ENCODE peak calls at places on chromosomes 4 and X, in nine cellular contexts. E is amniotic epithelial cell; C is A673; T is endodermal cell; N is COR-L47; W is A549; J is central memory CD8-positive, alpha-beta T cell; F is GM23338; U is SJCRH30. D is an unnamed sample.

GRCh38 chrX:46327229-46328081 is 217.8 kb downstream of the ZNF674 start:
- DNase-seq in E (peak), C (peak), T (peak), N (no peak), W (peak), J (no peak), F (peak), U (peak), D (no peak)

GRCh38 chr4:24973471-24974251 is 57.1 kb downstream of the LGI2 start:
- DNase-seq in E (no peak), C (no peak), T (peak), N (no peak), W (peak), J (no peak), F (no peak), U (no peak), D (peak)

GRCh38 chr4:36138221-36138620 is 106.1 kb downstream of the ARAP2 start:
- DNase-seq in E (peak), C (no peak), T (no peak), N (no peak), W (no peak), J (no peak), F (no peak), U (no peak), D (no peak)

GRCh38 chr4:39235701-39236100 is 53.4 kb downstream of the WDR19 start:
- DNase-seq in E (no peak), C (no peak), T (no peak), N (no peak), W (no peak), J (no peak), F (no peak), U (no peak), D (no peak)

GRCh38 chrX:54928876-54929275 is 8.3 kb downstream of the TRO start:
- DNase-seq in E (no peak), C (no peak), T (no peak), N (no peak), W (no peak), J (no peak), F (no peak), U (no peak), D (no peak)

GRCh38 chr4:146343199-146343598 is 128.9 kb downstream of the REELD1 start:
- DNase-seq in E (no peak), C (peak), T (no peak), N (no peak), W (no peak), J (no peak), F (no peak), U (no peak), D (no peak)

GRCh38 chr4:18630218-18631110 is 608.9 kb upstream of the LCORL start:
- DNase-seq in E (no peak), C (no peak), T (no peak), N (no peak), W (no peak), J (no peak), F (no peak), U (no peak), D (no peak)

GRCh38 chr4:27057053-27057452 is 196.4 kb downstream of the STIM2 start:
- DNase-seq in E (no peak), C (no peak), T (no peak), N (no peak), W (no peak), J (no peak), F (no peak), U (no peak), D (no peak)

GRCh38 chr4:2194556-2194955 is 47.4 kb downstream of the HAUS3 start:
- DNase-seq in E (peak), C (no peak), T (no peak), N (no peak), W (no peak), J (no peak), F (no peak), U (no peak), D (no peak)

GRCh38 chr4:90445380-90445779 is 318.2 kb downstream of the CCSER1 start:
- DNase-seq in E (peak), C (peak), T (no peak), N (no peak), W (no peak), J (no peak), F (no peak), U (no peak), D (no peak)

GRCh38 chr4:153211986-153212720 is 7.9 kb downstream of the TRIM2 start:
- DNase-seq in E (peak), C (no peak), T (no peak), N (no peak), W (no peak), J (no peak), F (no peak), U (no peak), D (no peak)

GRCh38 chr4:186688150-186688943 is 35.3 kb downstream of the FAT1 start:
- DNase-seq in E (no peak), C (peak), T (peak), N (no peak), W (no peak), J (no peak), F (peak), U (no peak), D (peak)

GRCh38 chr4:183773790-183774189 is 114.7 kb downstream of the TRAPPC11 start:
- DNase-seq in E (no peak), C (no peak), T (no peak), N (no peak), W (no peak), J (no peak), F (peak), U (no peak), D (no peak)

GRCh38 chr4:165874072-165874798 is 1.2 kb downstream of the TLL1 start:
- DNase-seq in E (no peak), C (peak), T (peak), N (peak), W (peak), J (no peak), F (peak), U (peak), D (peak)

GRCh38 chr4:83150563-83151330 is 36.2 kb upstream of the PLAC8 start:
- DNase-seq in E (peak), C (peak), T (no peak), N (no peak), W (no peak), J (no peak), F (no peak), U (no peak), D (no peak)

GRCh38 chr4:160026720-160027119 is 923.8 kb downstream of the RAPGEF2 start:
- DNase-seq in E (peak), C (peak), T (peak), N (no peak), W (peak), J (no peak), F (peak), U (no peak), D (no peak)

GRCh38 chr4:12203945-12204344 is 775.3 kb upstream of the HS3ST1 start:
- DNase-seq in E (no peak), C (no peak), T (no peak), N (no peak), W (no peak), J (no peak), F (no peak), U (no peak), D (no peak)

GRCh38 chr4:94488667-94489066 is 36.9 kb downstream of the PDLIM5 start:
- DNase-seq in E (peak), C (no peak), T (no peak), N (no peak), W (peak), J (no peak), F (no peak), U (no peak), D (no peak)

GRCh38 chr4:87304659-87305277 is 17.9 kb downstream of the HSD17B13 start:
- DNase-seq in E (peak), C (no peak), T (no peak), N (no peak), W (peak), J (no peak), F (no peak), U (no peak), D (no peak)

GRCh38 chrX:97846718-97847237 is 963.1 kb downstream of the RPA4 start:
- DNase-seq in E (no peak), C (no peak), T (no peak), N (no peak), W (no peak), J (no peak), F (no peak), U (no peak), D (no peak)

GRCh38 chr4:151231915-151232595 is 44.9 kb upstream of the PRSS48 start:
- DNase-seq in E (peak), C (no peak), T (no peak), N (no peak), W (no peak), J (no peak), F (no peak), U (no peak), D (no peak)

GRCh38 chrX:48971325-48972213 is at the start of gene KCND1:
- DNase-seq in E (no peak), C (peak), T (peak), N (peak), W (no peak), J (no peak), F (peak), U (no peak), D (peak)

GRCh38 chr4:38902695-38903094 is 35.1 kb downstream of the FAM114A1 start:
- DNase-seq in E (no peak), C (peak), T (no peak), N (peak), W (peak), J (no peak), F (peak), U (no peak), D (peak)

GRCh38 chr4:59994118-59994517 is 1206.0 kb upstream of the ADGRL3 start:
- DNase-seq in E (no peak), C (no peak), T (peak), N (no peak), W (no peak), J (no peak), F (no peak), U (peak), D (no peak)

GRCh38 chrX:103417933-103418332 is 41.6 kb downstream of the BEX3 start:
- DNase-seq in E (peak), C (no peak), T (no peak), N (no peak), W (no peak), J (no peak), F (no peak), U (no peak), D (no peak)

GRCh38 chr4:115883862-115884261 is 770.4 kb upstream of the NDST4 start:
- DNase-seq in E (no peak), C (peak), T (no peak), N (no peak), W (no peak), J (no peak), F (no peak), U (no peak), D (no peak)

GRCh38 chr4:120611092-120611491 is 311.4 kb downstream of the PRDM5 start:
- DNase-seq in E (no peak), C (no peak), T (no peak), N (no peak), W (no peak), J (no peak), F (no peak), U (no peak), D (no peak)

GRCh38 chr4:186304816-186305520 is 39.0 kb downstream of the F11 start:
- DNase-seq in E (no peak), C (peak), T (no peak), N (no peak), W (no peak), J (no peak), F (no peak), U (peak), D (peak)

GRCh38 chrX:54921427-54922021 is 900 bp downstream of the TRO start:
- DNase-seq in E (peak), C (peak), T (peak), N (peak), W (no peak), J (no peak), F (peak), U (peak), D (peak)

GRCh38 chr4:48025005-48025404 is 8.4 kb downstream of the NIPAL1 start:
- DNase-seq in E (peak), C (no peak), T (no peak), N (no peak), W (no peak), J (no peak), F (no peak), U (no peak), D (peak)

GRCh38 chr4:147760695-147761094 is 28.8 kb downstream of the ARHGAP10 start:
- DNase-seq in E (no peak), C (peak), T (no peak), N (peak), W (no peak), J (no peak), F (no peak), U (no peak), D (peak)

GRCh38 chrX:131588995-131589394 is 45.1 kb downstream of the OR13H1 start:
- DNase-seq in E (peak), C (no peak), T (no peak), N (no peak), W (no peak), J (no peak), F (no peak), U (no peak), D (no peak)

GRCh38 chrX:55450259-55450658 is 1.7 kb upstream of the MAGEH1 start:
- DNase-seq in E (peak), C (no peak), T (peak), N (no peak), W (no peak), J (no peak), F (peak), U (no peak), D (no peak)

GRCh38 chr4:169124661-169125060 is 114.6 kb upstream of the CBR4 start:
- DNase-seq in E (peak), C (no peak), T (no peak), N (no peak), W (no peak), J (no peak), F (no peak), U (no peak), D (no peak)

GRCh38 chr4:151674804-151675290 is 86.0 kb downstream of the GATB start:
- DNase-seq in E (peak), C (no peak), T (peak), N (peak), W (no peak), J (no peak), F (peak), U (peak), D (no peak)

GRCh38 chr4:136306361-136306760 is 1225.9 kb downstream of the PCDH18 start:
- DNase-seq in E (peak), C (no peak), T (no peak), N (no peak), W (no peak), J (no peak), F (no peak), U (no peak), D (no peak)

GRCh38 chr4:37644962-37645361 is 41.2 kb downstream of the RELL1 start:
- DNase-seq in E (no peak), C (no peak), T (no peak), N (no peak), W (no peak), J (no peak), F (no peak), U (no peak), D (no peak)

GRCh38 chrX:109732319-109732779 is 708 bp downstream of the ACSL4 start:
- DNase-seq in E (peak), C (peak), T (no peak), N (no peak), W (peak), J (peak), F (peak), U (peak), D (peak)

GRCh38 chr4:84870398-84871163 is 95.9 kb downstream of the WDFY3 start:
- DNase-seq in E (peak), C (peak), T (peak), N (no peak), W (peak), J (no peak), F (peak), U (no peak), D (no peak)

D was measured in NCI-H1092 treated with DMSO at 0.1 percent for 48 hours.